ENCODE peak calls at places on chromosomes 16 and 17, in four cellular contexts. One of them, this sample, is unnamed.

GRCh38 chr17:9409026-9409425 is 166.6 kb downstream of the STX8 start:
- DNase-seq in bronchial epithelial cell: peak
- DNase-seq in HL-60: no peak
- DNase-seq in activated effector memory CD4-positive, alpha-beta T cell treated with Interleukin-2 at 50 U/mL for 16 hours: no peak
- DNase-seq in this sample: no peak

GRCh38 chr17:80361495-80362220 is 53.3 kb upstream of the ENDOV start:
- DNase-seq in bronchial epithelial cell: no peak
- DNase-seq in HL-60: no peak
- DNase-seq in activated effector memory CD4-positive, alpha-beta T cell treated with Interleukin-2 at 50 U/mL for 16 hours: no peak
- DNase-seq in this sample: no peak

GRCh38 chr16:154223-155030 is 2.0 kb downstream of the HBZ start:
- DNase-seq in bronchial epithelial cell: peak
- DNase-seq in HL-60: no peak
- DNase-seq in activated effector memory CD4-positive, alpha-beta T cell treated with Interleukin-2 at 50 U/mL for 16 hours: no peak
- DNase-seq in this sample: no peak

GRCh38 chr16:58020628-58021521 is 4.7 kb upstream of the MMP15 start:
- DNase-seq in bronchial epithelial cell: peak
- DNase-seq in HL-60: peak
- DNase-seq in activated effector memory CD4-positive, alpha-beta T cell treated with Interleukin-2 at 50 U/mL for 16 hours: peak
- DNase-seq in this sample: no peak

GRCh38 chr17:42698736-42699414 is 16.5 kb downstream of the CNTNAP1 start:
- DNase-seq in bronchial epithelial cell: no peak
- DNase-seq in HL-60: no peak
- DNase-seq in activated effector memory CD4-positive, alpha-beta T cell treated with Interleukin-2 at 50 U/mL for 16 hours: no peak
- DNase-seq in this sample: no peak

GRCh38 chr16:57361384-57361783 is 2.8 kb downstream of the CCL22 start:
- DNase-seq in bronchial epithelial cell: no peak
- DNase-seq in HL-60: no peak
- DNase-seq in activated effector memory CD4-positive, alpha-beta T cell treated with Interleukin-2 at 50 U/mL for 16 hours: no peak
- DNase-seq in this sample: no peak

GRCh38 chr17:67046398-67046797 is 2.0 kb downstream of the CACNG1 start:
- DNase-seq in bronchial epithelial cell: no peak
- DNase-seq in HL-60: no peak
- DNase-seq in activated effector memory CD4-positive, alpha-beta T cell treated with Interleukin-2 at 50 U/mL for 16 hours: no peak
- DNase-seq in this sample: no peak

GRCh38 chr17:38750312-38751121 is 2.0 kb upstream of the PSMB3 start:
- DNase-seq in bronchial epithelial cell: peak
- DNase-seq in HL-60: no peak
- DNase-seq in activated effector memory CD4-positive, alpha-beta T cell treated with Interleukin-2 at 50 U/mL for 16 hours: no peak
- DNase-seq in this sample: no peak

GRCh38 chr17:55273579-55274370 is 9.0 kb downstream of the HLF start:
- DNase-seq in bronchial epithelial cell: peak
- DNase-seq in HL-60: no peak
- DNase-seq in activated effector memory CD4-positive, alpha-beta T cell treated with Interleukin-2 at 50 U/mL for 16 hours: no peak
- DNase-seq in this sample: no peak

GRCh38 chr17:39867084-39867890 is 715 bp upstream of the ZPBP2 start:
- DNase-seq in bronchial epithelial cell: no peak
- DNase-seq in HL-60: no peak
- DNase-seq in activated effector memory CD4-positive, alpha-beta T cell treated with Interleukin-2 at 50 U/mL for 16 hours: peak
- DNase-seq in this sample: no peak

GRCh38 chr16:83513006-83513755 is 294.6 kb upstream of the HSBP1 start:
- DNase-seq in bronchial epithelial cell: peak
- DNase-seq in HL-60: no peak
- DNase-seq in activated effector memory CD4-positive, alpha-beta T cell treated with Interleukin-2 at 50 U/mL for 16 hours: no peak
- DNase-seq in this sample: no peak

GRCh38 chr17:7191571-7192270 is 12.6 kb upstream of the ASGR1 start:
- DNase-seq in bronchial epithelial cell: peak
- DNase-seq in HL-60: peak
- DNase-seq in activated effector memory CD4-positive, alpha-beta T cell treated with Interleukin-2 at 50 U/mL for 16 hours: no peak
- DNase-seq in this sample: no peak

GRCh38 chr17:41737680-41738023 is 3.2 kb upstream of the HAP1 start:
- DNase-seq in bronchial epithelial cell: no peak
- DNase-seq in HL-60: no peak
- DNase-seq in activated effector memory CD4-positive, alpha-beta T cell treated with Interleukin-2 at 50 U/mL for 16 hours: no peak
- DNase-seq in this sample: no peak

GRCh38 chr17:50541916-50542688 is 4.9 kb upstream of the SPATA20 start:
- DNase-seq in bronchial epithelial cell: peak
- DNase-seq in HL-60: peak
- DNase-seq in activated effector memory CD4-positive, alpha-beta T cell treated with Interleukin-2 at 50 U/mL for 16 hours: peak
- DNase-seq in this sample: peak

GRCh38 chr16:67428146-67428731 is 2.7 kb upstream of the HSD11B2 start:
- DNase-seq in bronchial epithelial cell: peak
- DNase-seq in HL-60: peak
- DNase-seq in activated effector memory CD4-positive, alpha-beta T cell treated with Interleukin-2 at 50 U/mL for 16 hours: peak
- DNase-seq in this sample: peak

GRCh38 chr17:29683481-29683880 is 60.8 kb upstream of the CORO6 start:
- DNase-seq in bronchial epithelial cell: no peak
- DNase-seq in HL-60: no peak
- DNase-seq in activated effector memory CD4-positive, alpha-beta T cell treated with Interleukin-2 at 50 U/mL for 16 hours: no peak
- DNase-seq in this sample: no peak

This sample was measured in CD14-positive monocyte.